ENCODE peak calls at places on chromosome 1, in seven cellular contexts. T is mammary epithelial cell, N is right lobe of liver, K is uterus, U is esophagus muscularis mucosa, J is HCT116, Y is heart right ventricle. H is an unnamed sample.

GRCh38 chr1:8312235-8313218 is 5.4 kb upstream of the SLC45A1 start:
- DNase-seq in T (no peak), N (peak), K (no peak), U (no peak), J (no peak), Y (no peak), H (no peak)

GRCh38 chr1:119838255-119838654 is 27.0 kb upstream of the REG4 start:
- DNase-seq in T (peak), N (no peak), K (no peak), U (no peak), J (no peak), Y (no peak), H (no peak)

GRCh38 chr1:5425304-5425703 is 566.9 kb downstream of the NPHP4 start:
- DNase-seq in T (no peak), N (no peak), K (no peak), U (no peak), J (no peak), Y (no peak), H (no peak)

GRCh38 chr1:209431402-209431801 is 152.1 kb upstream of the CAMK1G start:
- DNase-seq in T (no peak), N (no peak), K (no peak), U (no peak), J (no peak), Y (no peak), H (no peak)

GRCh38 chr1:76023669-76024407 is 50.7 kb upstream of the ST6GALNAC3 start:
- DNase-seq in T (peak), N (no peak), K (no peak), U (no peak), J (no peak), Y (no peak), H (no peak)

GRCh38 chr1:92736395-92736794 is 48.5 kb downstream of the EVI5 start:
- DNase-seq in T (peak), N (no peak), K (no peak), U (no peak), J (no peak), Y (no peak), H (no peak)

GRCh38 chr1:215219372-215219771 is 136.8 kb downstream of the KCNK2 start:
- DNase-seq in T (peak), N (no peak), K (no peak), U (no peak), J (no peak), Y (no peak), H (no peak)

GRCh38 chr1:17122449-17123194 is 3.4 kb upstream of the PADI2 start:
- DNase-seq in T (no peak), N (no peak), K (no peak), U (no peak), J (no peak), Y (no peak), H (no peak)

GRCh38 chr1:163275222-163275621 is 46.5 kb upstream of the NUF2 start:
- DNase-seq in T (no peak), N (no peak), K (no peak), U (no peak), J (no peak), Y (no peak), H (no peak)

GRCh38 chr1:224528900-224529299 is 87.2 kb upstream of the CNIH3 start:
- DNase-seq in T (no peak), N (no peak), K (no peak), U (peak), J (no peak), Y (no peak), H (peak)

GRCh38 chr1:166354411-166354810 is 187.6 kb upstream of the FAM78B start:
- DNase-seq in T (no peak), N (no peak), K (no peak), U (no peak), J (no peak), Y (no peak), H (no peak)

DNA sequence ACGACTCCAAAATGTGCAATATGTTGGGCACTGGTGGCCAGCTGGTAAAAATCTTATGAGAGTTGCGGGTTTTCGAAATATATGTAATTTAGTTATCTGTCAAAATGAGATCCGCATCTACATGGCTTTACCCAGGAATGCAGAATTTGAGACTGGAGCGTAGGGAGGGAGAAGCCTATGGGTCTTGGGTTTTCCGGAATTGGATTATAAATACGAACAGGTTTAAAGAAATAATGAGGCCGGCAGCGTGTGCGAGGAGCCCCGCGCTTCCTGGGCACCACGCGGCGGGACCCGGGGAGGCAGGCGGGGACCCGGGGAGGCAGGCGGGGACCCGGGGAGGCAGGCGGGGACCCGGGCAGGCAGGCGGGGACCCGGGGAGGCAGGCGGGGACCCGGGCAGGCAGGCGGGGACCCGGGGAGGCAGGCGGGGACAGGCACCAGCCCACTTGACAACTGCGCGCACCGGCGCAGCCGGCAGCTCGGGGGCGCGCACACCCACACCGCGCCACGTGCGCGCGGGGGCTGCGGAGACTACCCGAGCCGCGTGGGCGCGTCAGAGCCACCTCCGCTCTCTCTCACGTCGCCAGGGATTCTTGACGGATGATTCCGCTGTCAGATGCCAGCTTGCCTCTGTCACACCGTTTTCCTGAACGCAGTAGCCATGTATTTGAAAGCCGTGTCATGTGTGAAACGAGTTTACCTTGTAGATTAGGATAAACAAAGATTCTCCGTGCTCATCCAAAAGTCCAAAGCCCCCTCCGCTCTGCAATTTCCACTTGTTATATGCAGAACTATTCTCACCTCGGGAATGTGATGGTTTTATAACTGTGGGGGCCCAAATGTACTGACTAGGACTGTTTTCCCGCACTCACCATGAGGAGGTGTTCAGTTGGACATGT is 54.3 kb upstream of the HNRNPU start:
- DNase-seq in T (peak), N (no peak), K (peak), U (no peak), J (no peak), Y (peak), H (no peak)
- TF ChIP-seq CTCF in T (no peak), N (no peak), K (peak), U (peak), J (no peak), Y (no peak), H (no peak)

GRCh38 chr1:199875856-199876255 is 151.7 kb upstream of the NR5A2 start:
- DNase-seq in T (no peak), N (no peak), K (no peak), U (peak), J (no peak), Y (no peak), H (no peak)
- H3K27ac ChIP-seq in T (no peak), N (no peak), K (no peak), U (no peak), J (no peak), Y (no peak), H (no peak)

GRCh38 chr1:179090522-179090921 is 8.7 kb downstream of the TOR3A start:
- DNase-seq in T (no peak), N (no peak), K (no peak), U (no peak), J (no peak), Y (peak), H (no peak)
- TF ChIP-seq CTCF in T (no peak), N (no peak), K (no peak), U (no peak), J (no peak), Y (no peak), H (no peak)

GRCh38 chr1:222618880-222619321 is 1.0 kb downstream of the MIA3 start:
- DNase-seq in T (peak), N (no peak), K (no peak), U (no peak), J (no peak), Y (peak), H (peak)

GRCh38 chr1:222623458-222623857 is 5.6 kb downstream of the MIA3 start:
- DNase-seq in T (no peak), N (no peak), K (no peak), U (no peak), J (no peak), Y (no peak), H (no peak)

GRCh38 chr1:222622765-222623164 is 4.9 kb downstream of the MIA3 start:
- DNase-seq in T (no peak), N (no peak), K (no peak), U (no peak), J (no peak), Y (no peak), H (no peak)

GRCh38 chr1:222618001-222618879 is at the start of gene MIA3:
- DNase-seq in T (no peak), N (peak), K (peak), U (no peak), J (no peak), Y (peak), H (peak)

DNA sequence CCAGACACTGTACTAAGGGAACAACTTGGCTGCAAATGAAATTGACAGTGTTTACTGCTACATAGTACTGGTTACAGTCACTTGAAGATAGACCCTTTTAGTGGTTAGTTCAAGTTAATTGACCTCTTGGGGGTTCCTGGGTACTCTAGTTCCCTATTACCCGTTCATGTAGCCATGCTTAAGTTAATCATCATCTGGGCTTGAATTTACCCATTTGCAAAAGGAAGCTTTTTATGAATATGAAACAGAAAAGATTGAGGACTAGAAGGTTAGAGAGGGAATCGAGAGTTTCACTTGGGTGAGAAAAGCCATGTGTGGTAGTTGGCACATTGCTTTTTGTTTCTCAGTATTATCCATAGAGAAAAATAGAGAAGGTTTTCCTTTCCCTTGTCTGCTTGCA is 2.7 kb downstream of the MIA3 start:
- DNase-seq in T (no peak), N (no peak), K (no peak), U (no peak), J (no peak), Y (no peak), H (no peak)
- H3K27ac ChIP-seq in T (no peak), N (no peak), K (no peak), U (no peak), J (no peak), Y (no peak), H (no peak)

GRCh38 chr1:236323819-236324411 is 42.2 kb upstream of the ERO1B start:
- DNase-seq in T (no peak), N (no peak), K (no peak), U (no peak), J (no peak), Y (no peak), H (no peak)

GRCh38 chr1:236322566-236323409 is 41.0 kb upstream of the ERO1B start:
- DNase-seq in T (no peak), N (no peak), K (no peak), U (no peak), J (no peak), Y (no peak), H (no peak)

GRCh38 chr1:236325567-236325966 is 43.8 kb upstream of the ERO1B start:
- DNase-seq in T (no peak), N (no peak), K (no peak), U (no peak), J (no peak), Y (no peak), H (no peak)

GRCh38 chr1:236321101-236321500 is 39.3 kb upstream of the ERO1B start:
- DNase-seq in T (no peak), N (no peak), K (no peak), U (no peak), J (no peak), Y (no peak), H (no peak)

DNA sequence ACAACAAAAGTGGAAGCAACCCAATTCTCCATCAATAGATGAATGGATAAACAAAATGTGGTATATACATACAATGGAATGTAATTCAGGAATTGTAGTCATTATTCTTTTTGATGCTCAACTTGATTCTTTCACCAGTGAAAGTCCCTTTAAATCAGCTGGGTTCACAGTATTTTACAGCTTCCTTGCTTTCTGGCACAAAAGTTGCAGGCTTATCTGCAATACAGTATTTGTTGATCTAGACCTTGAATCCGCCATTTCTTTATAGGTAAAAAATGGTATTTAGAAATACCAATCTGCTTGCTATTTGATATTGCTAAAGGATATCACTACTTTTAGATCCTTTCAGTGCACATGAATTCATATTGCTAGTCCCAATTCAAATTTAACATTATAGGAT is 44.7 kb upstream of the ERO1B start:
- DNase-seq in T (no peak), N (no peak), K (no peak), U (no peak), J (no peak), Y (no peak), H (no peak)
- TF ChIP-seq CTCF in T (no peak), N (no peak), K (no peak), U (no peak), J (no peak), Y (no peak), H (no peak)

DNA sequence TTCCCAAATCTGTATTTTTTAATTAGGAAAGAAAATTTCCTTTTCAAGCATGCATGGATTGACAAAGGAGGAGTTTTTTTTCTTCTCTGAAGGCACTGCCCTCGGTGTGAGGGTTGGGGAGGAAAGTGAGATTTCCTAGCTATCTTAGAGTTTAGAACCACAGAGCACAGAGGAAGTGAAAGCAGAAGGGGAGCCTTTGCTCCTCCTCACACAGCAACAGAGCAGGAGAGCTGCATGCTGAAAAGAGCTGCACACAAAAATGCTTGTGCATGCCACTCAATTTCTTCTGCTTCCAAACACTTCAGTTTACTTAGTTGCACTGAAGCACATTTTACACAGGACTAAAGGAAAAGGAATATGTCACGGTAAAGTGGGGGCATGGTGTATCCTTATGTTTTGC is 308.1 kb downstream of the GPATCH2 start:
- DNase-seq in T (no peak), N (no peak), K (no peak), U (no peak), J (no peak), Y (no peak), H (no peak)
- H3K27ac ChIP-seq in T (no peak), N (no peak), K (no peak), U (no peak), J (no peak), Y (no peak), H (no peak)

DNA sequence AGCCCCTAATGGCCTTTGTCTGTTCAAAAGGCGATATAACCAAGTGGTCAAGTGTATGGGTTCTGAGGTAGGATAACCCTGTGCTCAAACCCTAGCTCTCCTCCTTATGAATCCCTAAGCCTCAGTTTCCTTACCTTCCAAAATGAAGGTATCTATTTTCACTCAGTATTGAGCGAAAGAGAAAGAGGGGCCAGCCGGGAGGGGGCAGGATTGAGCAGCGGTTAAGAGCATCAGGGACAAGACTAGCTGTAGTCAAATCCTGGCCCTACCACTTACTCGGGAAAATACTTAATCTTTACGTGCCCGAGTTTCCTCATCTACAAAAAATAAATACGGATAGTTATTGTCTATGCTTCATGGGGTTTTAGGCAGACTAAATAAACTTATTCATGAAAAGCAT is 25.7 kb downstream of the LY9 start:
- DNase-seq in T (no peak), N (no peak), K (no peak), U (peak), J (no peak), Y (no peak), H (no peak)
- TF ChIP-seq CTCF in T (peak), N (no peak), K (no peak), U (no peak), J (peak), Y (no peak), H (no peak)

DNA sequence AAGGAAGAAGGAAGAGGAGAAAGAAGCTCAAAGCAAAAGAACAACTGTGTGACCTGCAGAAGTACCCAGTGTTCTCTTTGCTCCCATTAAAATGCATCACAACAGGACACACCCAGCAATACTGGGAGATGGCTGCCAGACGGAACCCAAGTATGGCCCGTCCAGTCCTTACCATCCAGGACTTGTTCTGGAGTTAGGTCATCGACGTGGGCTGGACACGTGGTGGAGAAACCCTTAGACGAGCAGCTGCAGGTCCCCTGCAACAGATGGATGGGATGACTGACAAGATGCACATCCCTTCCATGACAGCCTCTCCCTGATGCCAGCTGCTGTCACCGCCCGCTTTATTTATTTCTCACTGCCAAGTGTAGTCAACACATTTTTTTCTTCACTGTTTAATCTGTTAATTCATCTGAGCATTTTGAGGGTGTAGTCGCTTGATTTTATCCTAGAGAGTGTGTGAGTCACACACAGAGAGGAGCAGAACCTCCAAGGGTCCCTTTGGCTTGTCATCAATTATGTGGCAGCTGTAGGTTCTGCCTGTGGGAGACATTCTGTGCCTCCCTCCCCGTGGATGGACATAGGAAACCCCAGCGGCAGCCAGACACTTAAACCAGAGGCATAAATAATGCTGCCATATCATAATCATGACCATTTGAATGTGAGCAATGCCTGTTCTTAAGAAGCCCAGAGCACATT is 80.9 kb downstream of the ABCA4 start:
- DNase-seq in T (no peak), N (no peak), K (no peak), U (no peak), J (no peak), Y (no peak), H (no peak)
- H3K27ac ChIP-seq in T (no peak), N (no peak), K (peak), U (peak), J (no peak), Y (peak), H (no peak)

DNA sequence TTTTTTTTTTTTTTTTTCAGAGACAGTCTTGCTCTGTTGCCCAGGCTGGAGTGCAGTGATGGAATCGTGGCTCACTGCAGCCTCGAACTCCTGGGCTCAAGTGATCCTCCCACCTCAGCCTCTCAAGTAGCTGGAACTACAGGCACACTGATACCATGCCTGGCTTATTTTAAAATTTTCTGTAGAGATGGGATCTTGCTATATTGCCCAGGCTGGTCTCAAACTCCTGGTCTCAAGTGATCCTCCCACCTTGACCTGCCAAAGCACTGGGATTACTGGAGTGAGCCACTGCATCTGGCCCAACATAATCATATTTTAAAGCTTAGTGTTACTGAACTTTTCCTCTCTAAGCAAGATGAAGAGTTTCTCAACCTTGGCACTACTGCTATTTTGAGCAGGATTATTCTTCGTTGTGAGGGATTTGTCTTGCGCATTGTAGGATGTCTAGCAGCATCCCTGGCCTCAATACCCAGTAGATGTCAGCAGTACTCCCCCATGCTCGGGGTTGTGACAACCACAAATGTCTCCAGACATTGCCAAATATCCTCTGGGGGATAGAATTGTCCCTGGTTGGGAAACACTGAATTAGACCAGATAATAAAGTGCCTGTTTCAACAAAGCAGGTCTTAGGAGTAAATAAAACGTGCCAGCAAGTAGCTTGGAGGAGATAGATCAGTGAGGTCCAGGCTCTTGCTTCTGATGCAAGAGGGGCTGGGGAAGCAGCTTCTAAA is 15.1 kb upstream of the THRAP3 start:
- DNase-seq in T (no peak), N (no peak), K (no peak), U (no peak), J (no peak), Y (no peak), H (no peak)
- TF ChIP-seq CTCF in T (no peak), N (no peak), K (no peak), U (no peak), J (no peak), Y (no peak), H (no peak)

H was measured in RWPE1.